ENCODE peak calls at places on chromosome 10, in four cellular contexts. O is GM23338, M is OCI-LY7, W is MM.1S. Z is an unnamed sample. For H3K9me2, the result is how much of the 10 kb centered on the place peaks cover.

GRCh38 chr10:35912615-35913170 is 270.6 kb upstream of the FZD8 start:
- DNase-seq in O (peak), M (no peak), W (no peak), Z (no peak)

GRCh38 chr10:46557319-46558140 is 1.1 kb upstream of the GPRIN2 start:
- DNase-seq in O (peak), M (no peak), W (peak), Z (no peak)

GRCh38 chr10:29131952-29132820 is 156.7 kb upstream of the LYZL1 start:
- DNase-seq in O (no peak), M (no peak), W (no peak), Z (no peak)

GRCh38 chr10:132703305-132704007 is 82.5 kb downstream of the NKX6-2 start:
- DNase-seq in O (no peak), M (no peak), W (no peak), Z (no peak)

GRCh38 chr10:52499281-52499680 is 185.2 kb downstream of the DKK1 start:
- DNase-seq in O (no peak), M (no peak), W (no peak), Z (peak)

GRCh38 chr10:98456688-98457482 is 10.2 kb upstream of the HPS1 start:
- DNase-seq in O (peak), M (no peak), W (no peak), Z (no peak)

GRCh38 chr10:5486852-5487235 is 12.5 kb downstream of the CALML5 start:
- DNase-seq in O (no peak), M (no peak), W (no peak), Z (no peak)

GRCh38 chr10:102770108-102770482 is 26.3 kb downstream of the WBP1L start:
- DNase-seq in O (no peak), M (no peak), W (no peak), Z (no peak)

GRCh38 chr10:102122450-102122849 is 2.3 kb upstream of the LDB1 start:
- DNase-seq in O (no peak), M (no peak), W (no peak), Z (no peak)

GRCh38 chr10:70381491-70382421 is 669 bp downstream of the LRRC20 start:
- DNase-seq in O (peak), M (peak), W (peak), Z (peak)

GRCh38 chr10:2844925-2845324 is 222.4 kb upstream of the PFKP start:
- DNase-seq in O (no peak), M (no peak), W (no peak), Z (no peak)

GRCh38 chr10:2836921-2837662 is 230.3 kb upstream of the PFKP start:
- DNase-seq in O (no peak), M (no peak), W (no peak), Z (no peak)

GRCh38 chr10:2835950-2836349 is 231.4 kb upstream of the PFKP start:
- DNase-seq in O (no peak), M (no peak), W (no peak), Z (no peak)

GRCh38 chr10:2839081-2839725 is 228.1 kb upstream of the PFKP start:
- DNase-seq in O (peak), M (peak), W (peak), Z (peak)
- H3K9me2 ChIP-seq in O (under half), M (under half), W (under half), Z (under half)

GRCh38 chr10:88390041-88390440 is 193.1 kb downstream of the RNLS start:
- DNase-seq in O (no peak), M (no peak), W (no peak), Z (no peak)
- TF ChIP-seq CTCF in O (no peak), M (no peak), W (no peak), Z (no peak)

DNA sequence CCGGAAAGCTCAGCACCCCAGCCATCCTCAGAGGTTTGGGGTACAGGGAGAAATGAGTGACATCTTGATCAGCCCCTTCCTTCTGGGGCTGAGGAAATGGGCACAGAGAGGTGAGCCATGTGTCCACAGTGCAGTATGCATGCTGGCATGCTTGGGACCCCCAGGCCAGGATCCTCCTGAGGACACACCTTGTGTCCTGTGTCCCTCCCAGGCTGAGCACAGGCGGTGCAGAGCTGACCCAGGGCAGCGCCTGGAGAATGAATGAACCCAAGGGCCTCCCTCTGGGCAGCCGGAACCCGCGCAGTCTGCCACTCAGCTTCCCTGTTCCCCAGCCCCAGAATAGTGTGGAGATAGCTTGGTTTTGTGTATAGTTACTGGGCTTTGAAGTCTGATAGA is 118.8 kb downstream of the ZMIZ1 start:
- DNase-seq in O (no peak), M (no peak), W (no peak), Z (no peak)
- H3K9me2 ChIP-seq in O (under half), M (under half), W (under half), Z (under half)

GRCh38 chr10:79242620-79243152 is 104.6 kb upstream of the PPIF start:
- DNase-seq in O (peak), M (peak), W (peak), Z (peak)
- TF ChIP-seq CTCF in O (no peak), M (no peak), W (no peak), Z (no peak)

GRCh38 chr10:125162181-125162906 is 2.0 kb upstream of the CTBP2 start:
- DNase-seq in O (peak), M (no peak), W (no peak), Z (peak)

GRCh38 chr10:125163803-125164202 is 3.4 kb upstream of the CTBP2 start:
- DNase-seq in O (no peak), M (no peak), W (no peak), Z (no peak)

GRCh38 chr10:125165584-125166340 is 5.4 kb upstream of the CTBP2 start:
- DNase-seq in O (no peak), M (no peak), W (no peak), Z (no peak)

GRCh38 chr10:125166658-125167057 is 6.3 kb upstream of the CTBP2 start:
- DNase-seq in O (no peak), M (no peak), W (no peak), Z (no peak)

DNA sequence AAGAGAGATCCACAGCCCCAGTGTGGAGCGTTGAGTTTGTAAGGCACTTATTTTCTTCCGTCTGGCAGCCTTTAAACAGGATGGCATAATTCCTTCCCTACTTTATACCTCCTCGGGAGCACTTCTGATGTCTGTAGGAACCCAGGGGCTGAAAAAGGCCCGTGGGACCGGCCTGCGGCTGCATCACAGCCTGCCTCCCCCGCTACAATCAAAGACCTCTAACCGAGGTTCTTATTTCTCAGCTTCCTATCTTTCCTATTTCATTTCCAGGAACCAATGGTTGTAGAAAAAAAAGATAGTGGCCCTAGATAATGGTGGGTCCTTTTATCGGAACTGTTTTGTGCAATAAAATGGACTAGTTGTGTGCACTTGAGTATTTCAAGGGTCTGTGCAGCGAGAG is 4.1 kb upstream of the CTBP2 start:
- DNase-seq in O (no peak), M (no peak), W (no peak), Z (no peak)
- H3K9me2 ChIP-seq in O (under half), M (under half), W (under half), Z (under half)

Z was measured in PC-9.